ENCODE peak calls at places on chromosomes 5 and 9, in nine cellular contexts. P, Q, Z, T, D, E, G, U and B are unnamed samples.

GRCh38 chr9:100498592-100498991 is 25.6 kb downstream of the TMEFF1 start:
- DNase-seq in P (peak), Q (no peak), Z (no peak), T (peak), D (peak), E (peak), G (no peak), U (peak), B (peak)

GRCh38 chr9:136807281-136808074 is at the start of gene RABL6:
- DNase-seq in P (peak), Q (peak), Z (peak), T (peak), D (peak), E (peak), G (peak), U (peak), B (peak)

GRCh38 chr5:1300581-1301083 is 5.8 kb upstream of the TERT start:
- DNase-seq in P (no peak), Q (no peak), Z (no peak), T (no peak), D (no peak), E (no peak), G (no peak), U (no peak), B (no peak)

GRCh38 chr5:5014836-5015235 is 125.3 kb upstream of the ADAMTS16 start:
- DNase-seq in P (peak), Q (no peak), Z (peak), T (peak), D (no peak), E (peak), G (no peak), U (no peak), B (peak)

GRCh38 chr9:93624431-93624834 is 48.0 kb downstream of the PHF2 start:
- DNase-seq in P (no peak), Q (no peak), Z (no peak), T (no peak), D (no peak), E (no peak), G (no peak), U (no peak), B (no peak)

GRCh38 chr9:101119206-101119819 is 90.8 kb downstream of the PLPPR1 start:
- DNase-seq in P (peak), Q (peak), Z (peak), T (peak), D (peak), E (peak), G (peak), U (no peak), B (no peak)

GRCh38 chr5:159548517-159548916 is 218.2 kb upstream of the IL12B start:
- DNase-seq in P (no peak), Q (no peak), Z (no peak), T (no peak), D (no peak), E (no peak), G (no peak), U (no peak), B (no peak)

GRCh38 chr5:62385816-62386400 is 17.8 kb downstream of the DIMT1 start:
- DNase-seq in P (no peak), Q (no peak), Z (no peak), T (peak), D (no peak), E (no peak), G (no peak), U (no peak), B (no peak)

GRCh38 chr5:66113160-66113559 is 30.9 kb upstream of the SREK1 start:
- DNase-seq in P (peak), Q (no peak), Z (peak), T (peak), D (peak), E (peak), G (no peak), U (peak), B (peak)

GRCh38 chr5:130836729-130837660 is 328.1 kb downstream of the HINT1 start:
- DNase-seq in P (peak), Q (no peak), Z (no peak), T (peak), D (peak), E (no peak), G (no peak), U (no peak), B (peak)

GRCh38 chr9:101629624-101630023 is 34.9 kb upstream of the PPP3R2 start:
- DNase-seq in P (no peak), Q (no peak), Z (no peak), T (no peak), D (no peak), E (no peak), G (no peak), U (no peak), B (no peak)

GRCh38 chr9:131481441-131482342 is 21.0 kb upstream of the POMT1 start:
- DNase-seq in P (no peak), Q (no peak), Z (no peak), T (no peak), D (no peak), E (no peak), G (no peak), U (no peak), B (no peak)

DNA sequence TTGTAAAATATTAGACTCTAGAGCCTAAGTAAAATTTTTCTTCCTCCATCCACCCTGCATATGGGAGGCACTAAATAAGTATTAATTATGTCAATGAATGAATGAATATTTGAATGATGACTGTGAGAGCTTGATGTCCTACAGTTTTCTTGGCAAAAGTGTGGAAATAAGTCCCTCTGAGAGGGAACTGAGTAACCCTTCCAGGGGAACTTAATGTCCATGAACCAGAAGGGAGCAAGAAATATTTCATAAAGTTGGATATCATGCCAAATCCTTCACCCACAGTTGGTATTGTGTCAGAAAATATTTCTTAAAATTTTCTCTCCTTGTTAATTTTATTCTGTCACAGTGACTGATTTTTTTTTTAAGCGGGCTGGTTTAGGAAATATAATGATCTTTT is 36.6 kb downstream of the NNT start:
- DNase-seq in P (no peak), Q (no peak), Z (no peak), T (no peak), D (no peak), E (no peak), G (no peak), U (no peak), B (no peak)
- H3K4me3 ChIP-seq in P (no peak), Q (no peak), Z (no peak), T (no peak), D (no peak), E (no peak), G (no peak), U (no peak), B (no peak)

GRCh38 chr5:39423331-39423751 is 1.4 kb downstream of the DAB2 start:
- DNase-seq in P (no peak), Q (no peak), Z (no peak), T (peak), D (no peak), E (peak), G (peak), U (no peak), B (no peak)

GRCh38 chr5:39424751-39425524 is at the start of gene DAB2:
- DNase-seq in P (peak), Q (peak), Z (peak), T (peak), D (peak), E (peak), G (peak), U (peak), B (peak)

GRCh38 chr5:39422036-39422606 is 2.7 kb downstream of the DAB2 start:
- DNase-seq in P (no peak), Q (no peak), Z (no peak), T (peak), D (no peak), E (peak), G (no peak), U (no peak), B (no peak)

GRCh38 chr5:39420482-39421145 is 4.2 kb downstream of the DAB2 start:
- DNase-seq in P (peak), Q (no peak), Z (peak), T (peak), D (peak), E (peak), G (peak), U (peak), B (peak)

GRCh38 chr5:39422886-39423285 is 1.9 kb downstream of the DAB2 start:
- DNase-seq in P (no peak), Q (no peak), Z (no peak), T (no peak), D (no peak), E (no peak), G (no peak), U (no peak), B (no peak)
- H3K4me3 ChIP-seq in P (peak), Q (peak), Z (peak), T (peak), D (no peak), E (peak), G (peak), U (peak), B (peak)

GRCh38 chr9:133921866-133922265 is 70.3 kb downstream of the VAV2 start:
- DNase-seq in P (no peak), Q (no peak), Z (no peak), T (no peak), D (no peak), E (no peak), G (no peak), U (no peak), B (no peak)

GRCh38 chr9:133917407-133917806 is 74.7 kb downstream of the VAV2 start:
- DNase-seq in P (no peak), Q (no peak), Z (no peak), T (no peak), D (no peak), E (no peak), G (no peak), U (no peak), B (no peak)

GRCh38 chr9:133920471-133920870 is 71.7 kb downstream of the VAV2 start:
- DNase-seq in P (no peak), Q (no peak), Z (no peak), T (no peak), D (no peak), E (no peak), G (no peak), U (no peak), B (no peak)

GRCh38 chr9:133918123-133918813 is 73.9 kb downstream of the VAV2 start:
- DNase-seq in P (no peak), Q (no peak), Z (no peak), T (peak), D (no peak), E (no peak), G (no peak), U (peak), B (no peak)

DNA sequence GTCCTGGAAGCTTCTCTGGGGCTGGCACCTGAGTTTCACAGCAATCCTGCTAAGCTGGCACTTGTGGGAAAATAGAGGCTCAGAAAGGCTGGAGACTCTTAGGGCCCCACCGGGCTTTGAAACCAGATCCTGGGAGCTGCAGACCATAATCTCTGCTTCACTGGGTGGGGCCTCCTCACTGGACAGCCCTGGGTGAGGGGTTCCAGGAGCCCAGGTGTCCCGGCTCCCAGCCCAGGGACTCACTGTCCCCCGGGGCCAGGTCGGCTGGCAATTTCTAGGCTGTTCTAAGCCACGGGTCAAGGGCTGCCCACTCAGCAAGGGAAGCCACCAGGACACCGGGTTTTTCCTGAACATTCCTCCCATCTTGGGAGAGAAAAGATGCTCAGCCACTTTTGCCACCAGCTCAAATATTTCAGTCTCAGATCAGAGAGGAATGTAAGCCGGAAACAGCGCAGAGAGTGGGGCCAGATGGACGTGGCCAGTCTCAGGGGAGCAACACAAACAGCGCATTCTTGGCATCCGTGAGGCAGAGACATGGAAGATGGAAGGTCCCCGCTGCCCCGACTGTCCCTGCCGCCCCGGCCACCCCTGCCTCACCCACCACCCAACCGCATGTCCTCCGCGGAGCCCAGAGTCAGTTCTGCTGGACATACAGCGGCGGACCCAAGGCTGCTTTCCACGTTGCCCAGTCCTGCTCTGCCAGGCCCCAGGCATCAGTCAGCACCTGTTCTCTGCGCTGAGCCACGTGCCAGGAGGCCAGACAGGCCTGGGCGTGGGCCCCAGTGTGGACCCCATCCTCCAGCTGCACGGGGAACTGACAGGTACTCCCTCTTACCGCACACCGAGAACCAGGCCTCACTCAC is 72.6 kb downstream of the VAV2 start:
- DNase-seq in P (peak), Q (no peak), Z (peak), T (no peak), D (peak), E (no peak), G (no peak), U (peak), B (no peak)
- H3K4me3 ChIP-seq in P (no peak), Q (no peak), Z (no peak), T (no peak), D (no peak), E (no peak), G (no peak), U (no peak), B (no peak)

GRCh38 chr5:76964018-76964417 is 11.2 kb downstream of the CRHBP start:
- DNase-seq in P (no peak), Q (no peak), Z (no peak), T (no peak), D (no peak), E (no peak), G (no peak), U (no peak), B (no peak)
- H3K4me3 ChIP-seq in P (no peak), Q (no peak), Z (no peak), T (no peak), D (no peak), E (no peak), G (no peak), U (no peak), B (no peak)

GRCh38 chr5:179343021-179343781 is 2.1 kb downstream of the ADAMTS2 start:
- DNase-seq in P (no peak), Q (no peak), Z (no peak), T (peak), D (no peak), E (peak), G (no peak), U (no peak), B (no peak)

GRCh38 chr5:179345179-179345428 is 157 bp downstream of the ADAMTS2 start:
- DNase-seq in P (no peak), Q (no peak), Z (no peak), T (peak), D (no peak), E (no peak), G (no peak), U (no peak), B (no peak)

GRCh38 chr5:179342577-179342976 is 2.7 kb downstream of the ADAMTS2 start:
- DNase-seq in P (peak), Q (peak), Z (peak), T (peak), D (peak), E (peak), G (no peak), U (peak), B (no peak)

GRCh38 chr5:179344301-179345178 is 721 bp downstream of the ADAMTS2 start:
- DNase-seq in P (peak), Q (peak), Z (no peak), T (peak), D (peak), E (peak), G (no peak), U (peak), B (no peak)

DNA sequence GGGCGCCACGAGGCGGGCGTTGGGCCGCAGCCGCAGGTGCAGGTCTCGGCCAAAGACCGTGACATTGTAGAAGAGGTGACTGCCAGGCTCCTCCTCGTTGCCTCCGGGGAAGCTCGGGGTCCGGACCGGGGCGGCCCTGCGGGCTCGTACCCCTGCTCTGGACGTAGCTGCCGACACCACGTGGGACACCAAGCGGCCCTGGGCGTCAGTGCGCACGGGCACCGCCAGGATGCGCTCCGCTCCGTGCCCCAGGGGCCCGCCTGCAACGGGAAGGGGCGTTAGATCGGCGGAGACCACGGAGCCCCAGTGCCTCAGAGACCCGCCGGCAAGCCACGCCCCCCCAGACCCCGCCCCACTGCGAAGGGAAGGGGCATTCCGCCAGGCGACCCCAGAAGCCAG is 1.4 kb downstream of the ADAMTS2 start:
- DNase-seq in P (peak), Q (peak), Z (peak), T (peak), D (peak), E (peak), G (peak), U (peak), B (no peak)
- H3K4me3 ChIP-seq in P (peak), Q (no peak), Z (peak), T (peak), D (peak), E (peak), G (peak), U (peak), B (peak)